ENCODE peak calls at places on chromosomes 3 and 15, in nine cellular contexts. One of them, this sample, is unnamed.

GRCh38 chr3:146469206-146470017 is at the start of gene PLSCR2:
- DNase-seq in NCI-H69: no peak
- DNase-seq in M059J: peak
- DNase-seq in HuH-7: no peak
- DNase-seq in HT1080: no peak
- DNase-seq in kidney: peak
- DNase-seq in NCI-H1092: peak
- DNase-seq in HFF-Myc: no peak
- DNase-seq in activated CD4-positive, alpha-beta memory T cell treated with anti-CD3 and anti-CD28 coated beads, Interleukin-2, amount 10 ng/mL, durations not matched to agents 7 days and 5 days: peak
- DNase-seq in this sample: peak

GRCh38 chr3:63975705-63976104 is 47.6 kb downstream of the PSMD6 start:
- DNase-seq in NCI-H69: peak
- DNase-seq in M059J: peak
- DNase-seq in HuH-7: no peak
- DNase-seq in HT1080: peak
- DNase-seq in kidney: no peak
- DNase-seq in NCI-H1092: no peak
- DNase-seq in HFF-Myc: no peak
- DNase-seq in activated CD4-positive, alpha-beta memory T cell treated with anti-CD3 and anti-CD28 coated beads, Interleukin-2, amount 10 ng/mL, durations not matched to agents 7 days and 5 days: no peak
- DNase-seq in this sample: no peak

GRCh38 chr3:107718547-107718946 is 195.8 kb downstream of the BBX start:
- DNase-seq in NCI-H69: peak
- DNase-seq in M059J: no peak
- DNase-seq in HuH-7: no peak
- DNase-seq in HT1080: no peak
- DNase-seq in kidney: no peak
- DNase-seq in NCI-H1092: no peak
- DNase-seq in HFF-Myc: no peak
- DNase-seq in activated CD4-positive, alpha-beta memory T cell treated with anti-CD3 and anti-CD28 coated beads, Interleukin-2, amount 10 ng/mL, durations not matched to agents 7 days and 5 days: no peak
- DNase-seq in this sample: no peak

GRCh38 chr15:41417418-41417811 is 520 bp downstream of the RTF1 start:
- DNase-seq in NCI-H69: peak
- DNase-seq in M059J: peak
- DNase-seq in HuH-7: peak
- DNase-seq in HT1080: peak
- DNase-seq in kidney: no peak
- DNase-seq in NCI-H1092: no peak
- DNase-seq in HFF-Myc: no peak
- DNase-seq in activated CD4-positive, alpha-beta memory T cell treated with anti-CD3 and anti-CD28 coated beads, Interleukin-2, amount 10 ng/mL, durations not matched to agents 7 days and 5 days: no peak
- DNase-seq in this sample: no peak

GRCh38 chr3:99532246-99532645 is 106.1 kb upstream of the COL8A1 start:
- DNase-seq in NCI-H69: peak
- DNase-seq in M059J: peak
- DNase-seq in HuH-7: peak
- DNase-seq in HT1080: peak
- DNase-seq in kidney: no peak
- DNase-seq in NCI-H1092: no peak
- DNase-seq in HFF-Myc: peak
- DNase-seq in activated CD4-positive, alpha-beta memory T cell treated with anti-CD3 and anti-CD28 coated beads, Interleukin-2, amount 10 ng/mL, durations not matched to agents 7 days and 5 days: no peak
- DNase-seq in this sample: no peak

GRCh38 chr3:114595521-114596028 is 301.7 kb downstream of the TIGIT start:
- DNase-seq in NCI-H69: no peak
- DNase-seq in M059J: peak
- DNase-seq in HuH-7: no peak
- DNase-seq in HT1080: no peak
- DNase-seq in kidney: no peak
- DNase-seq in NCI-H1092: no peak
- DNase-seq in HFF-Myc: no peak
- DNase-seq in activated CD4-positive, alpha-beta memory T cell treated with anti-CD3 and anti-CD28 coated beads, Interleukin-2, amount 10 ng/mL, durations not matched to agents 7 days and 5 days: no peak
- DNase-seq in this sample: no peak

GRCh38 chr3:31361391-31362273 is 171.1 kb upstream of the STT3B start:
- DNase-seq in NCI-H69: no peak
- DNase-seq in M059J: peak
- DNase-seq in HuH-7: no peak
- DNase-seq in HT1080: peak
- DNase-seq in kidney: no peak
- DNase-seq in NCI-H1092: no peak
- DNase-seq in HFF-Myc: no peak
- DNase-seq in activated CD4-positive, alpha-beta memory T cell treated with anti-CD3 and anti-CD28 coated beads, Interleukin-2, amount 10 ng/mL, durations not matched to agents 7 days and 5 days: no peak
- DNase-seq in this sample: no peak

GRCh38 chr3:153291052-153291689 is 129.1 kb downstream of the RAP2B start:
- DNase-seq in NCI-H69: peak
- DNase-seq in M059J: peak
- DNase-seq in HuH-7: no peak
- DNase-seq in HT1080: no peak
- DNase-seq in kidney: no peak
- DNase-seq in NCI-H1092: no peak
- DNase-seq in HFF-Myc: no peak
- DNase-seq in activated CD4-positive, alpha-beta memory T cell treated with anti-CD3 and anti-CD28 coated beads, Interleukin-2, amount 10 ng/mL, durations not matched to agents 7 days and 5 days: no peak
- DNase-seq in this sample: no peak

GRCh38 chr3:67593761-67594234 is 60.6 kb downstream of the SUCLG2 start:
- DNase-seq in NCI-H69: peak
- DNase-seq in M059J: peak
- DNase-seq in HuH-7: peak
- DNase-seq in HT1080: peak
- DNase-seq in kidney: no peak
- DNase-seq in NCI-H1092: no peak
- DNase-seq in HFF-Myc: no peak
- DNase-seq in activated CD4-positive, alpha-beta memory T cell treated with anti-CD3 and anti-CD28 coated beads, Interleukin-2, amount 10 ng/mL, durations not matched to agents 7 days and 5 days: no peak
- DNase-seq in this sample: no peak

GRCh38 chr15:42239528-42240245 is 31.6 kb upstream of the VPS39 start:
- DNase-seq in NCI-H69: no peak
- DNase-seq in M059J: no peak
- DNase-seq in HuH-7: no peak
- DNase-seq in HT1080: no peak
- DNase-seq in kidney: no peak
- DNase-seq in NCI-H1092: no peak
- DNase-seq in HFF-Myc: no peak
- DNase-seq in activated CD4-positive, alpha-beta memory T cell treated with anti-CD3 and anti-CD28 coated beads, Interleukin-2, amount 10 ng/mL, durations not matched to agents 7 days and 5 days: no peak
- DNase-seq in this sample: no peak

GRCh38 chr15:63490345-63491034 is 13.9 kb upstream of the USP3 start:
- DNase-seq in NCI-H69: peak
- DNase-seq in M059J: no peak
- DNase-seq in HuH-7: no peak
- DNase-seq in HT1080: no peak
- DNase-seq in kidney: no peak
- DNase-seq in NCI-H1092: peak
- DNase-seq in HFF-Myc: no peak
- DNase-seq in activated CD4-positive, alpha-beta memory T cell treated with anti-CD3 and anti-CD28 coated beads, Interleukin-2, amount 10 ng/mL, durations not matched to agents 7 days and 5 days: no peak
- DNase-seq in this sample: no peak

GRCh38 chr3:119580148-119580760 is 962 bp downstream of the ADPRH start:
- DNase-seq in NCI-H69: no peak
- DNase-seq in M059J: no peak
- DNase-seq in HuH-7: peak
- DNase-seq in HT1080: no peak
- DNase-seq in kidney: no peak
- DNase-seq in NCI-H1092: no peak
- DNase-seq in HFF-Myc: no peak
- DNase-seq in activated CD4-positive, alpha-beta memory T cell treated with anti-CD3 and anti-CD28 coated beads, Interleukin-2, amount 10 ng/mL, durations not matched to agents 7 days and 5 days: no peak
- DNase-seq in this sample: no peak

GRCh38 chr15:92541197-92542190 is 114.1 kb downstream of the FAM174B start:
- DNase-seq in NCI-H69: peak
- DNase-seq in M059J: peak
- DNase-seq in HuH-7: no peak
- DNase-seq in HT1080: no peak
- DNase-seq in kidney: no peak
- DNase-seq in NCI-H1092: peak
- DNase-seq in HFF-Myc: no peak
- DNase-seq in activated CD4-positive, alpha-beta memory T cell treated with anti-CD3 and anti-CD28 coated beads, Interleukin-2, amount 10 ng/mL, durations not matched to agents 7 days and 5 days: no peak
- DNase-seq in this sample: no peak

GRCh38 chr15:59691194-59691805 is 2.2 kb upstream of the BNIP2 start:
- DNase-seq in NCI-H69: peak
- DNase-seq in M059J: peak
- DNase-seq in HuH-7: no peak
- DNase-seq in HT1080: peak
- DNase-seq in kidney: no peak
- DNase-seq in NCI-H1092: no peak
- DNase-seq in HFF-Myc: no peak
- DNase-seq in activated CD4-positive, alpha-beta memory T cell treated with anti-CD3 and anti-CD28 coated beads, Interleukin-2, amount 10 ng/mL, durations not matched to agents 7 days and 5 days: peak
- DNase-seq in this sample: peak

GRCh38 chr3:5294360-5294759 is 106.9 kb downstream of the EDEM1 start:
- DNase-seq in NCI-H69: no peak
- DNase-seq in M059J: peak
- DNase-seq in HuH-7: no peak
- DNase-seq in HT1080: peak
- DNase-seq in kidney: no peak
- DNase-seq in NCI-H1092: no peak
- DNase-seq in HFF-Myc: no peak
- DNase-seq in activated CD4-positive, alpha-beta memory T cell treated with anti-CD3 and anti-CD28 coated beads, Interleukin-2, amount 10 ng/mL, durations not matched to agents 7 days and 5 days: no peak
- DNase-seq in this sample: no peak

GRCh38 chr3:38646630-38647029 is 2.9 kb downstream of the SCN5A start:
- DNase-seq in NCI-H69: peak
- DNase-seq in M059J: peak
- DNase-seq in HuH-7: peak
- DNase-seq in HT1080: no peak
- DNase-seq in kidney: no peak
- DNase-seq in NCI-H1092: no peak
- DNase-seq in HFF-Myc: no peak
- DNase-seq in activated CD4-positive, alpha-beta memory T cell treated with anti-CD3 and anti-CD28 coated beads, Interleukin-2, amount 10 ng/mL, durations not matched to agents 7 days and 5 days: peak
- DNase-seq in this sample: peak

GRCh38 chr15:58243083-58243482 is 104.9 kb downstream of the AQP9 start:
- DNase-seq in NCI-H69: peak
- DNase-seq in M059J: no peak
- DNase-seq in HuH-7: no peak
- DNase-seq in HT1080: no peak
- DNase-seq in kidney: no peak
- DNase-seq in NCI-H1092: peak
- DNase-seq in HFF-Myc: no peak
- DNase-seq in activated CD4-positive, alpha-beta memory T cell treated with anti-CD3 and anti-CD28 coated beads, Interleukin-2, amount 10 ng/mL, durations not matched to agents 7 days and 5 days: no peak
- DNase-seq in this sample: peak

GRCh38 chr15:69277316-69277715 is 21.4 kb upstream of the PAQR5 start:
- DNase-seq in NCI-H69: no peak
- DNase-seq in M059J: no peak
- DNase-seq in HuH-7: no peak
- DNase-seq in HT1080: no peak
- DNase-seq in kidney: no peak
- DNase-seq in NCI-H1092: no peak
- DNase-seq in HFF-Myc: no peak
- DNase-seq in activated CD4-positive, alpha-beta memory T cell treated with anti-CD3 and anti-CD28 coated beads, Interleukin-2, amount 10 ng/mL, durations not matched to agents 7 days and 5 days: no peak
- DNase-seq in this sample: no peak

GRCh38 chr3:42516443-42516842 is 14.0 kb downstream of the VIPR1 start:
- DNase-seq in NCI-H69: no peak
- DNase-seq in M059J: no peak
- DNase-seq in HuH-7: no peak
- DNase-seq in HT1080: no peak
- DNase-seq in kidney: no peak
- DNase-seq in NCI-H1092: no peak
- DNase-seq in HFF-Myc: no peak
- DNase-seq in activated CD4-positive, alpha-beta memory T cell treated with anti-CD3 and anti-CD28 coated beads, Interleukin-2, amount 10 ng/mL, durations not matched to agents 7 days and 5 days: no peak
- DNase-seq in this sample: no peak

GRCh38 chr3:46950177-46950576 is 26.4 kb downstream of the CCDC12 start:
- DNase-seq in NCI-H69: no peak
- DNase-seq in M059J: no peak
- DNase-seq in HuH-7: no peak
- DNase-seq in HT1080: no peak
- DNase-seq in kidney: no peak
- DNase-seq in NCI-H1092: no peak
- DNase-seq in HFF-Myc: no peak
- DNase-seq in activated CD4-positive, alpha-beta memory T cell treated with anti-CD3 and anti-CD28 coated beads, Interleukin-2, amount 10 ng/mL, durations not matched to agents 7 days and 5 days: no peak
- DNase-seq in this sample: no peak

GRCh38 chr15:39969871-39970270 is 36.0 kb downstream of the EIF2AK4 start:
- DNase-seq in NCI-H69: peak
- DNase-seq in M059J: peak
- DNase-seq in HuH-7: no peak
- DNase-seq in HT1080: peak
- DNase-seq in kidney: no peak
- DNase-seq in NCI-H1092: no peak
- DNase-seq in HFF-Myc: no peak
- DNase-seq in activated CD4-positive, alpha-beta memory T cell treated with anti-CD3 and anti-CD28 coated beads, Interleukin-2, amount 10 ng/mL, durations not matched to agents 7 days and 5 days: no peak
- DNase-seq in this sample: no peak

GRCh38 chr15:47415539-47415971 is 301.8 kb upstream of the SEMA6D start:
- DNase-seq in NCI-H69: peak
- DNase-seq in M059J: no peak
- DNase-seq in HuH-7: peak
- DNase-seq in HT1080: no peak
- DNase-seq in kidney: no peak
- DNase-seq in NCI-H1092: peak
- DNase-seq in HFF-Myc: no peak
- DNase-seq in activated CD4-positive, alpha-beta memory T cell treated with anti-CD3 and anti-CD28 coated beads, Interleukin-2, amount 10 ng/mL, durations not matched to agents 7 days and 5 days: no peak
- DNase-seq in this sample: no peak

GRCh38 chr3:114480442-114480841 is 186.6 kb downstream of the TIGIT start:
- DNase-seq in NCI-H69: no peak
- DNase-seq in M059J: no peak
- DNase-seq in HuH-7: peak
- DNase-seq in HT1080: no peak
- DNase-seq in kidney: no peak
- DNase-seq in NCI-H1092: no peak
- DNase-seq in HFF-Myc: no peak
- DNase-seq in activated CD4-positive, alpha-beta memory T cell treated with anti-CD3 and anti-CD28 coated beads, Interleukin-2, amount 10 ng/mL, durations not matched to agents 7 days and 5 days: no peak
- DNase-seq in this sample: no peak

GRCh38 chr3:15606434-15606891 is 4.9 kb downstream of the BTD start:
- DNase-seq in NCI-H69: no peak
- DNase-seq in M059J: peak
- DNase-seq in HuH-7: peak
- DNase-seq in HT1080: no peak
- DNase-seq in kidney: no peak
- DNase-seq in NCI-H1092: no peak
- DNase-seq in HFF-Myc: no peak
- DNase-seq in activated CD4-positive, alpha-beta memory T cell treated with anti-CD3 and anti-CD28 coated beads, Interleukin-2, amount 10 ng/mL, durations not matched to agents 7 days and 5 days: no peak
- DNase-seq in this sample: no peak

GRCh38 chr15:82100116-82100795 is 54.4 kb upstream of the MEX3B start:
- DNase-seq in NCI-H69: no peak
- DNase-seq in M059J: no peak
- DNase-seq in HuH-7: no peak
- DNase-seq in HT1080: no peak
- DNase-seq in kidney: no peak
- DNase-seq in NCI-H1092: no peak
- DNase-seq in HFF-Myc: no peak
- DNase-seq in activated CD4-positive, alpha-beta memory T cell treated with anti-CD3 and anti-CD28 coated beads, Interleukin-2, amount 10 ng/mL, durations not matched to agents 7 days and 5 days: no peak
- DNase-seq in this sample: peak

GRCh38 chr15:83999396-84000120 is 236.0 kb upstream of the GOLGA6L4 start:
- DNase-seq in NCI-H69: no peak
- DNase-seq in M059J: no peak
- DNase-seq in HuH-7: no peak
- DNase-seq in HT1080: peak
- DNase-seq in kidney: no peak
- DNase-seq in NCI-H1092: no peak
- DNase-seq in HFF-Myc: peak
- DNase-seq in activated CD4-positive, alpha-beta memory T cell treated with anti-CD3 and anti-CD28 coated beads, Interleukin-2, amount 10 ng/mL, durations not matched to agents 7 days and 5 days: no peak
- DNase-seq in this sample: no peak

GRCh38 chr3:49868951-49869454 is 703 bp downstream of the CAMKV start:
- DNase-seq in NCI-H69: peak
- DNase-seq in M059J: no peak
- DNase-seq in HuH-7: no peak
- DNase-seq in HT1080: no peak
- DNase-seq in kidney: no peak
- DNase-seq in NCI-H1092: no peak
- DNase-seq in HFF-Myc: no peak
- DNase-seq in activated CD4-positive, alpha-beta memory T cell treated with anti-CD3 and anti-CD28 coated beads, Interleukin-2, amount 10 ng/mL, durations not matched to agents 7 days and 5 days: no peak
- DNase-seq in this sample: no peak

GRCh38 chr15:81113204-81113657 is 20.8 kb upstream of the CFAP161 start:
- DNase-seq in NCI-H69: peak
- DNase-seq in M059J: no peak
- DNase-seq in HuH-7: no peak
- DNase-seq in HT1080: no peak
- DNase-seq in kidney: no peak
- DNase-seq in NCI-H1092: no peak
- DNase-seq in HFF-Myc: no peak
- DNase-seq in activated CD4-positive, alpha-beta memory T cell treated with anti-CD3 and anti-CD28 coated beads, Interleukin-2, amount 10 ng/mL, durations not matched to agents 7 days and 5 days: no peak
- DNase-seq in this sample: no peak

GRCh38 chr15:74422723-74423442 is 10.9 kb downstream of the SEMA7A start:
- DNase-seq in NCI-H69: no peak
- DNase-seq in M059J: peak
- DNase-seq in HuH-7: no peak
- DNase-seq in HT1080: peak
- DNase-seq in kidney: no peak
- DNase-seq in NCI-H1092: no peak
- DNase-seq in HFF-Myc: peak
- DNase-seq in activated CD4-positive, alpha-beta memory T cell treated with anti-CD3 and anti-CD28 coated beads, Interleukin-2, amount 10 ng/mL, durations not matched to agents 7 days and 5 days: no peak
- DNase-seq in this sample: no peak

GRCh38 chr15:70140543-70141375 is 43.0 kb upstream of the TLE3 start:
- DNase-seq in NCI-H69: peak
- DNase-seq in M059J: peak
- DNase-seq in HuH-7: peak
- DNase-seq in HT1080: no peak
- DNase-seq in kidney: no peak
- DNase-seq in NCI-H1092: no peak
- DNase-seq in HFF-Myc: no peak
- DNase-seq in activated CD4-positive, alpha-beta memory T cell treated with anti-CD3 and anti-CD28 coated beads, Interleukin-2, amount 10 ng/mL, durations not matched to agents 7 days and 5 days: no peak
- DNase-seq in this sample: no peak

GRCh38 chr3:197912770-197913476 is 37.1 kb upstream of the RPL35A start:
- DNase-seq in NCI-H69: no peak
- DNase-seq in M059J: no peak
- DNase-seq in HuH-7: no peak
- DNase-seq in HT1080: no peak
- DNase-seq in kidney: no peak
- DNase-seq in NCI-H1092: no peak
- DNase-seq in HFF-Myc: no peak
- DNase-seq in activated CD4-positive, alpha-beta memory T cell treated with anti-CD3 and anti-CD28 coated beads, Interleukin-2, amount 10 ng/mL, durations not matched to agents 7 days and 5 days: no peak
- DNase-seq in this sample: no peak

This sample was measured in DMS 273 treated with DMSO at 0.1 percent for 48 hours.